ENCODE peak calls at places on chromosomes 11 and 22, in four cellular contexts. One of them, this sample, is unnamed.

GRCh38 chr22:44723801-44724200 is 21.8 kb downstream of the PRR5 start:
- DNase-seq in K562: peak
- DNase-seq in A549: peak
- DNase-seq in HepG2: peak
- DNase-seq in this sample: peak

GRCh38 chr11:76939219-76939631 is 78.5 kb downstream of the ACER3 start:
- DNase-seq in A549: no peak
- DNase-seq in K562: no peak
- DNase-seq in HepG2: peak
- DNase-seq in this sample: no peak

GRCh38 chr22:44646141-44646540 is 55.9 kb upstream of the PRR5 start:
- DNase-seq in HepG2: no peak
- DNase-seq in A549: no peak
- DNase-seq in K562: no peak
- DNase-seq in this sample: no peak

GRCh38 chr11:77322506-77322905 is 21.0 kb upstream of the GDPD4 start:
- DNase-seq in HepG2: no peak
- DNase-seq in K562: no peak
- DNase-seq in A549: no peak
- DNase-seq in this sample: no peak

GRCh38 chr11:126102436-126102894 is 39.8 kb upstream of the CDON start:
- DNase-seq in HepG2: peak
- DNase-seq in A549: no peak
- DNase-seq in K562: peak
- DNase-seq in this sample: peak

GRCh38 chr11:2563216-2564007 is 118.6 kb downstream of the KCNQ1 start:
- DNase-seq in A549: no peak
- DNase-seq in HepG2: peak
- DNase-seq in K562: no peak
- DNase-seq in this sample: no peak

GRCh38 chr11:119614227-119615002 is 114.6 kb downstream of the NECTIN1 start:
- DNase-seq in A549: no peak
- DNase-seq in K562: no peak
- DNase-seq in HepG2: peak
- DNase-seq in this sample: no peak

GRCh38 chr11:46658259-46658658 is 40.9 kb downstream of the ATG13 start:
- DNase-seq in HepG2: no peak
- DNase-seq in K562: no peak
- DNase-seq in A549: no peak
- DNase-seq in this sample: no peak

GRCh38 chr11:116558504-116559252 is 214.1 kb downstream of the BUD13 start:
- DNase-seq in K562: no peak
- DNase-seq in A549: no peak
- DNase-seq in HepG2: no peak
- DNase-seq in this sample: no peak

GRCh38 chr22:46661221-46661851 is 41.1 kb downstream of the GRAMD4 start:
- DNase-seq in K562: no peak
- DNase-seq in HepG2: no peak
- DNase-seq in A549: peak
- DNase-seq in this sample: no peak

GRCh38 chr11:116821050-116821918 is 1.8 kb downstream of the APOA4 start:
- DNase-seq in HepG2: no peak
- DNase-seq in A549: no peak
- DNase-seq in K562: no peak
- DNase-seq in this sample: no peak

GRCh38 chr11:7677071-7677470 is 3.8 kb upstream of the CYB5R2 start:
- DNase-seq in K562: no peak
- DNase-seq in A549: no peak
- DNase-seq in HepG2: no peak
- DNase-seq in this sample: peak

GRCh38 chr22:36405671-36406070 is 17.9 kb upstream of the MYH9 start:
- DNase-seq in HepG2: no peak
- DNase-seq in K562: no peak
- DNase-seq in A549: no peak
- DNase-seq in this sample: peak

GRCh38 chr11:2590131-2590950 is 109.5 kb downstream of the KCNQ1OT1 start:
- DNase-seq in K562: peak
- DNase-seq in A549: no peak
- DNase-seq in HepG2: no peak
- DNase-seq in this sample: no peak

GRCh38 chr22:38317995-38318715 is 922 bp upstream of the CSNK1E start:
- DNase-seq in HepG2: peak
- DNase-seq in K562: peak
- DNase-seq in A549: peak
- DNase-seq in this sample: peak

GRCh38 chr11:7444582-7444981 is 40.7 kb upstream of the OLFML1 start:
- DNase-seq in K562: no peak
- DNase-seq in HepG2: no peak
- DNase-seq in A549: no peak
- DNase-seq in this sample: no peak

GRCh38 chr11:47358731-47359051 is 6.2 kb upstream of the MYBPC3 start:
- DNase-seq in HepG2: no peak
- DNase-seq in A549: no peak
- DNase-seq in K562: no peak
- DNase-seq in this sample: no peak

GRCh38 chr11:116598556-116598955 is 174.2 kb downstream of the BUD13 start:
- DNase-seq in K562: no peak
- DNase-seq in A549: no peak
- DNase-seq in HepG2: no peak
- DNase-seq in this sample: no peak

DNA sequence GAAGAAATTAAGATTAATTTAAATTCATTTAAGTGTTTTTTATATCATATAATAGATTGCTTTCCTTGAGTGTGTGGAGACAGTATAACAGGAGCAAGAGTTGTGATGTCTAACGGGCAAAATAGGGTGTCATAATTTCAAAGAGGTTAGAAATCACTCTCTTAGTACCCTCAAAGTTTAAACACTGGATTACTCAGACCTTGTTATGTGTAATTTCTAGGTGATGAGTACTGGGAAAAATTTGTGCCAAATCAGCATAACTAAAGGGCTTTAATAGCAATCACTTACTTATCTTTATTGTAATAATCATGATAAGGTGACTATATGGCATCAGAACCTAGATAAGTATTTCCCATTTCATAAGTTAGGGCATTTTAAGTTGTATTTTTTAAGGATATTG is 24.0 kb upstream of the PDE3B start:
- DNase-seq in K562: no peak
- DNase-seq in HepG2: peak
- DNase-seq in A549: no peak
- DNase-seq in this sample: no peak
- H3K4me3 ChIP-seq in K562: no peak
- H3K4me3 ChIP-seq in HepG2: no peak
- H3K4me3 ChIP-seq in A549: no peak
- H3K4me3 ChIP-seq in this sample: no peak

DNA sequence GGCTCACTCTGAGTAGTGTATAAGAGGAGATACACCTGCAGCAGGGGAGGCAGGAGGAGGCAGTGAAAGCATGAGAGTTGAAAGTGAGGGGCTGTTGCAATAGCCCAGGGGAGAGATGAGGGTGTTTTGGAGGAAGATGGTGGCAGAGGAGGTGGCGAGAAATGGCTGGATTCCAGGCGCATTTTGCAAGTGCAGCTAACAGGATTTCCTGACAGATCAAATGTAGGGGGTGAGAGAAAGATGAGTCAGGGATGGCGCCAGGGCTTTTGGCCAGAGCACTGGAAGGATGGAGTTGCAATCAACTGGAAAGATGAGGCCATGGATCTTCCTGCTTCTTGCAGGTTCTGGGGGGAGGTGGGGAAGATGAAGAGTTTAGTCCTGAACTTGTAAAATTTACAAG is 16.8 kb upstream of the TSPAN18 start:
- DNase-seq in HepG2: no peak
- DNase-seq in A549: no peak
- DNase-seq in K562: no peak
- DNase-seq in this sample: no peak
- TF ChIP-seq MYC in HepG2: no peak
- TF ChIP-seq MYC in A549: no peak
- TF ChIP-seq MYC in K562: no peak
- TF ChIP-seq MYC in this sample: no peak

GRCh38 chr11:114025329-114025907 is 34.1 kb upstream of the ZBTB16 start:
- DNase-seq in A549: no peak
- DNase-seq in K562: no peak
- DNase-seq in HepG2: no peak
- DNase-seq in this sample: no peak
- TF ChIP-seq MAX in A549: no peak
- TF ChIP-seq MAX in K562: no peak
- TF ChIP-seq MAX in HepG2: no peak
- TF ChIP-seq MAX in this sample: no peak

GRCh38 chr22:17672417-17672991 is 33.9 kb downstream of the BCL2L13 start:
- DNase-seq in K562: no peak
- DNase-seq in HepG2: no peak
- DNase-seq in A549: no peak
- DNase-seq in this sample: no peak
- H3K4me3 ChIP-seq in K562: no peak
- H3K4me3 ChIP-seq in HepG2: no peak
- H3K4me3 ChIP-seq in A549: no peak
- H3K4me3 ChIP-seq in this sample: no peak

GRCh38 chr11:33779849-33780528 is 5.7 kb upstream of the FBXO3 start:
- DNase-seq in HepG2: peak
- DNase-seq in A549: no peak
- DNase-seq in K562: no peak
- DNase-seq in this sample: no peak
- TF ChIP-seq MYC in HepG2: no peak
- TF ChIP-seq MYC in A549: no peak
- TF ChIP-seq MYC in K562: no peak
- TF ChIP-seq MYC in this sample: no peak

DNA sequence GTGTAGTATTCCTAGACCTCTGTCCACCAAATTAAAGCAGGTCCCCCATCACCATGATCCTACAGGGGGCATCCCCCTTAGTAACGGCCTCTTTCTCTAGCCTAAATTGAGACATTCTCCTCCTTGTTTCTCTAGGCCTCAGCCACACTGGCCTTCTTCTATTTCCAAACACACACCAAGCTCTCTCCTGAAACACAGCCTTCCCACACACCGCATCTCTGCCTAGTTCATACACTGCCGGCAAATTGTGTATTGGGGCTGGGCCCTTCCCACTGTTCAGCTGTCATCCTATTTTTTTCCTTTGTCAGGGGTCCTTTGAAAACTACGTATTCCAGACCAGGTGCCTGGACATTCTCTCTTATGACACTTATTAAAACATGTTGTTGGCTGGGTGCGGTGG is 11.5 kb upstream of the VPREB1 start:
- DNase-seq in K562: no peak
- DNase-seq in A549: no peak
- DNase-seq in HepG2: no peak
- DNase-seq in this sample: no peak
- TF ChIP-seq MAX in K562: no peak
- TF ChIP-seq MAX in A549: no peak
- TF ChIP-seq MAX in HepG2: no peak
- TF ChIP-seq MAX in this sample: no peak